ENCODE peak calls at places on chromosomes 3 and 15, in seven cellular contexts. F is vagina; T is CD4-positive, alpha-beta T cell; M is naive thymus-derived CD8-positive, alpha-beta T cell; A is GM23248; V is HepG2; X is skeletal muscle cell. G is an unnamed sample.

GRCh38 chr15:69099976-69100375 is 60.5 kb upstream of the GLCE start:
- DNase-seq in F (no peak), T (no peak), M (no peak), A (no peak), V (no peak), X (no peak), G (no peak)

GRCh38 chr3:31532587-31533168 is at the start of gene STT3B:
- DNase-seq in F (no peak), T (peak; percentile 72), M (peak; percentile 90), A (peak; percentile 88), V (peak; percentile 62), X (peak; percentile 51), G (no peak)

GRCh38 chr3:160450846-160451245 is 1.3 kb upstream of the TRIM59 start:
- DNase-seq in F (no peak), T (no peak), M (no peak), A (peak; percentile 89), V (no peak), X (peak; percentile 73), G (no peak)

GRCh38 chr3:168511428-168512014 is 415.8 kb upstream of the GOLIM4 start:
- DNase-seq in F (no peak), T (no peak), M (no peak), A (peak; percentile 52), V (no peak), X (no peak), G (peak; percentile 13)

GRCh38 chr3:114624676-114625181 is 330.9 kb downstream of the TIGIT start:
- DNase-seq in F (peak; percentile 98), T (no peak), M (no peak), A (peak; percentile 98), V (peak; percentile 87), X (peak; percentile 97), G (no peak)

GRCh38 chr3:45055032-45055410 is 28.9 kb downstream of the CLEC3B start:
- DNase-seq in F (no peak), T (no peak), M (no peak), A (peak; percentile 89), V (no peak), X (no peak), G (no peak)

GRCh38 chr15:42385980-42386695 is 26.8 kb downstream of the CAPN3 start:
- DNase-seq in F (no peak), T (no peak), M (no peak), A (no peak), V (no peak), X (no peak), G (peak; percentile 51)

GRCh38 chr3:49937081-49937480 is 2.9 kb upstream of the RBM6 start:
- DNase-seq in F (no peak), T (no peak), M (no peak), A (peak; percentile 15), V (no peak), X (no peak), G (no peak)